ENCODE peak calls at places on chromosomes 12 and 14, in seven cellular contexts. N is neural crest cell; X is CD8-positive, alpha-beta T cell; D is natural killer cell; G is uterus; Z is foreskin keratinocyte; V is stimulated activated CD4-positive, alpha-beta T cell treated with anti-CD3 and anti-CD28 coated beads, TNF-alpha, amount 100 ng/mL, for 48 hours. K is an unnamed sample.

GRCh38 chr12:83434600-83434999 is 747.9 kb downstream of the TMTC2 start:
- DNase-seq in D (no peak), X (no peak), N (no peak), Z (no peak), G (no peak), V (no peak), K (no peak)

GRCh38 chr12:129961111-129961510 is 57.3 kb upstream of the TMEM132D start:
- DNase-seq in Z (peak), V (no peak), X (no peak), N (no peak), D (no peak), G (no peak), K (no peak)

GRCh38 chr12:32454866-32455265 is 55.5 kb downstream of the FGD4 start:
- DNase-seq in N (no peak), D (no peak), X (no peak), Z (no peak), V (no peak), G (no peak), K (no peak)

GRCh38 chr12:74482115-74482514 is 55.5 kb upstream of the ATXN7L3B start:
- DNase-seq in G (no peak), V (no peak), N (no peak), Z (no peak), D (no peak), X (no peak), K (no peak)

GRCh38 chr14:22987291-22987690 is 4.9 kb upstream of the AJUBA start:
- DNase-seq in X (no peak), N (no peak), Z (no peak), G (no peak), V (no peak), D (no peak), K (no peak)

GRCh38 chr14:22691171-22691570 is 47.0 kb upstream of the OR6J1 start:
- DNase-seq in D (no peak), G (no peak), X (no peak), Z (peak), N (no peak), V (no peak), K (no peak)

GRCh38 chr12:67647547-67648305 is 819 bp upstream of the DYRK2 start:
- DNase-seq in X (peak), V (no peak), D (peak), G (peak), Z (peak), N (peak), K (peak)

GRCh38 chr12:17528394-17528793 is 561.6 kb downstream of the RERGL start:
- DNase-seq in V (no peak), N (no peak), Z (no peak), X (no peak), G (no peak), D (no peak), K (no peak)

GRCh38 chr14:61104358-61104757 is 123.3 kb downstream of the SLC38A6 start:
- DNase-seq in D (no peak), N (no peak), V (no peak), X (no peak), G (no peak), Z (no peak), K (no peak)

K was measured in type B pancreatic cell.